ENCODE peak calls at places on chromosomes 13 and 19, in ten cellular contexts. J is suprapubic skin, Z is NB4, G is fibroblast of pulmonary artery, R is HFF-Myc, X is ovary, O is colonic mucosa, D is astrocyte, S is kidney epithelial cell, H is thoracic aorta. A is an unnamed sample.
A peak's percentile ranks its signal among the peaks of the same experiment; 100 is the strongest.

GRCh38 chr19:51687791-51688664 is 5.1 kb upstream of the SPACA6 start:
- DNase-seq in X (peak; percentile 77), D (peak; percentile 45), Z (no peak), J (peak; percentile 84), H (peak; percentile 28), R (no peak), O (peak; percentile 45), G (peak; percentile 60), S (no peak), A (no peak)

GRCh38 chr19:45952691-45953505 is 20.8 kb downstream of the NOVA2 start:
- DNase-seq in R (peak; percentile 30), D (peak; percentile 10), O (peak; percentile 39), S (no peak), H (no peak), X (peak; percentile 47), Z (peak; percentile 83), G (peak; percentile 72), J (no peak), A (no peak)

GRCh38 chr13:65417953-65418352 is 1812.2 kb downstream of the PCDH9 start:
- DNase-seq in R (no peak), J (no peak), X (no peak), D (peak; percentile 1), H (no peak), Z (no peak), G (peak; percentile 2), O (no peak), S (no peak), A (no peak)

GRCh38 chr13:48068036-48068435 is 26.9 kb downstream of the MED4 start:
- DNase-seq in G (no peak), R (no peak), S (no peak), D (no peak), J (no peak), O (no peak), X (no peak), Z (no peak), H (no peak), A (no peak)

GRCh38 chr13:114161644-114162532 is 17.2 kb upstream of the CFAP97D2 start:
- DNase-seq in O (peak; percentile 82), D (peak; percentile 25), Z (peak; percentile 82), R (no peak), J (no peak), H (no peak), G (peak; percentile 80), S (no peak), X (peak; percentile 38), A (peak; percentile 93)

GRCh38 chr13:90882551-90882950 is 464.9 kb upstream of the MIR17HG start:
- DNase-seq in O (no peak), R (no peak), G (no peak), J (no peak), H (no peak), Z (no peak), X (no peak), D (no peak), S (no peak), A (no peak)

GRCh38 chr13:43942301-43942700 is 62.6 kb downstream of the LACC1 start:
- DNase-seq in R (no peak), O (no peak), J (no peak), D (peak; percentile 37), G (no peak), X (no peak), Z (no peak), S (no peak), H (no peak), A (no peak)

GRCh38 chr13:113920606-113921306 is 53.1 kb downstream of the C13orf46 start:
- DNase-seq in R (no peak), G (no peak), Z (no peak), H (no peak), S (no peak), X (no peak), J (peak; percentile 40), D (no peak), O (no peak), A (peak; percentile 9)

GRCh38 chr19:42471554-42472249 is 29.0 kb upstream of the CXCL17 start:
- DNase-seq in J (no peak), S (no peak), H (no peak), Z (no peak), R (no peak), O (peak; percentile 68), X (no peak), G (peak; percentile 37), D (no peak), A (no peak)

GRCh38 chr13:27708325-27708724 is 84.0 kb upstream of the GSX1 start:
- DNase-seq in D (no peak), H (no peak), Z (no peak), O (no peak), R (no peak), X (no peak), J (no peak), G (no peak), S (no peak), A (no peak)

GRCh38 chr19:41193420-41194156 is 569 bp downstream of the CYP2S1 start:
- DNase-seq in H (no peak), O (no peak), D (no peak), G (no peak), J (no peak), X (no peak), Z (no peak), S (no peak), R (no peak), A (no peak)

GRCh38 chr19:41821003-41821735 is 23.3 kb downstream of the LYPD4 start:
- DNase-seq in H (no peak), S (no peak), R (no peak), G (peak; percentile 41), X (no peak), Z (peak; percentile 52), O (peak; percentile 60), J (no peak), D (no peak), A (no peak)

GRCh38 chr13:110860986-110861385 is 53.9 kb downstream of the ANKRD10 start:
- DNase-seq in R (no peak), Z (no peak), X (no peak), O (no peak), D (no peak), J (no peak), G (no peak), S (no peak), H (no peak), A (no peak)

GRCh38 chr13:98910501-98910951 is 67.3 kb downstream of the DOCK9 start:
- DNase-seq in R (peak; percentile 50), S (peak; percentile 25), G (peak; percentile 90), X (no peak), Z (peak; percentile 39), O (no peak), D (peak; percentile 52), H (no peak), J (no peak), A (no peak)

GRCh38 chr19:44512326-44513298 is 12.3 kb upstream of the ZNF180 start:
- DNase-seq in O (peak; percentile 49), S (peak; percentile 7), X (no peak), H (no peak), J (no peak), D (peak; percentile 9), R (no peak), Z (peak; percentile 53), G (peak; percentile 76), A (peak; percentile 65)

GRCh38 chr13:79631260-79631659 is 150.3 kb downstream of the NDFIP2 start:
- DNase-seq in H (no peak), D (peak; percentile 61), X (no peak), O (no peak), S (peak; percentile 61), G (peak; percentile 89), J (no peak), Z (peak; percentile 6), R (peak; percentile 70), A (no peak)

GRCh38 chr19:32671883-32672282 is 3.1 kb downstream of the ANKRD27 start:
- DNase-seq in Z (peak; percentile 89), D (peak; percentile 37), O (no peak), H (no peak), G (no peak), J (no peak), R (no peak), X (no peak), S (no peak), A (no peak)

DNA sequence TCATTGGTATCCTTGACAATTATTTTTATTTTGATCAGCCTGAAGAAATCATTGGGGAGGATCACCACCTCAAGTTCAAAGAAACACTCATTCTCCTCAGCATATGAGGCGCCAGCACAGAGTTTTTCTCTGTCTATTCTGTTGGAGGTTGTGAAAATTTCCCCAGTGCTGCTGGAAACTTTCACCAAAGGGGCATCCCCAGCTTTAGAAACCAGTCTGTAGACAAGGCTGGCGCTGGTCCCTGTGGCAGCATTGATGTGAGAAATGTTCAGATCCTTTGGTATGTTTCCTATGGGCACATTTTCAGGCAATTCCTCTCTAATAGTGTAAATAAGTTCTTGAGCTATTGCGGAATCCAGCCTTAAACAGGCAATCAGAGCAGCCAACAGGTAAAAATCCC is 2.1 kb downstream of the PCDH9 start:
- DNase-seq in R (no peak), S (no peak), O (no peak), X (no peak), H (no peak), G (no peak), J (no peak), Z (no peak), D (no peak), A (no peak)
- H3K4me3 ChIP-seq in R (no peak overlapping the region), S (no peak overlapping the region), O (no peak overlapping the region), X (no peak overlapping the region), H (peak overlapping the region; percentile 92), G (peak overlapping the region; percentile 78), J (no peak overlapping the region), Z (no peak overlapping the region), D (peak overlapping the region; percentile 93), A (no peak overlapping the region)

GRCh38 chr19:5798244-5798643 is 6.6 kb upstream of the NRTN start:
- DNase-seq in O (no peak), R (no peak), H (no peak), D (no peak), G (no peak), Z (no peak), X (no peak), S (no peak), J (no peak), A (no peak)
- H3K4me3 ChIP-seq in O (no peak overlapping the region), R (no peak overlapping the region), H (no peak overlapping the region), D (no peak overlapping the region), G (no peak overlapping the region), Z (no peak overlapping the region), X (no peak overlapping the region), S (no peak overlapping the region), J (no peak overlapping the region), A (no peak overlapping the region)

DNA sequence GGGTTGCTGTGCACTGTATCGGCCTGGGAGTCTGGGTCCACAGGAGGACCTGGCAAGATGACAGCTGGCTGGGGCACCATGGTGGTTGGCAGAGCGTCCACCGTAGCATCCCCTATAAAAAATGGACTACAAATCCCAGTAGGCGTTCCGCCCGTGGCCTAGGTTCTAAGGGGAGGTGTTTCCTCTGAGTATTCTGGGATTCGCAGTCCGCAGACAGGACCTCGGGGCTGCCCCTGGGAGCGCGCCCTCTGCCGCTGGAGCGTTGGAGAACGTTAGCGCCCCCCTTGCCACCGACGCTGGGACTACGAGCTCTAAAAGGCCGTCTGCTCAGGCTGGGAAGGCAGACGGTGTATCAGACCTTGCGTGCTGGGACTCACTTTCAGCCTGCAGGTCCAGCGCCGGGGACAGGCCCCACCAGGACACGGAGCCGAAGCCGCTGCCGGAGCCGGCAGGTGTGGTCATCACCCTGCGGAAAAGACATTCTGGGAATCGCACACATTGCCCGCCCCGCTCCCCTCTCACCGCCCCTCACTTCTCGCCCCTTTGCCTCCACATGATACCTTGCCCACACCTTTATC is 372 bp downstream of the DNAAF3 start:
- DNase-seq in X (no peak), D (peak; percentile 34), S (no peak), J (no peak), R (no peak), Z (peak; percentile 88), G (peak; percentile 84), H (no peak), O (peak; percentile 56), A (no peak)
- H3K4me3 ChIP-seq in X (peak overlapping the region; percentile 29), D (peak overlapping the region; percentile 59), S (peak overlapping the region; percentile 73), J (peak overlapping the region; percentile 53), R (peak overlapping the region; percentile 43), Z (peak overlapping the region; percentile 44), G (peak overlapping the region; percentile 64), H (peak overlapping the region; percentile 43), O (peak overlapping the region; percentile 43), A (no peak overlapping the region)

GRCh38 chr13:29039212-29039611 is 219.1 kb downstream of the MTUS2 start:
- DNase-seq in H (no peak), G (no peak), R (no peak), S (no peak), Z (no peak), O (no peak), D (no peak), X (no peak), J (no peak), A (no peak)
- H3K4me3 ChIP-seq in H (no peak overlapping the region), G (no peak overlapping the region), R (no peak overlapping the region), S (no peak overlapping the region), Z (no peak overlapping the region), O (no peak overlapping the region), D (no peak overlapping the region), X (no peak overlapping the region), J (no peak overlapping the region), A (no peak overlapping the region)